ENCODE peak calls at places on chromosomes 2 and 18, in six cellular contexts. T is GM12865, O is fibroblast of the aortic adventitia, J is HCT116, H is GM12878, Q is astrocyte of the cerebellum. S is an unnamed sample.

GRCh38 chr2:26556309-26557243 is 78.7 kb upstream of the OTOF start:
- DNase-seq in T (no peak), O (no peak), J (no peak), H (no peak), Q (no peak), S (peak)

GRCh38 chr2:109609352-109610024 is 4.3 kb downstream of the SEPTIN10 start:
- DNase-seq in T (peak), O (peak), J (peak), H (no peak), Q (peak), S (no peak)

GRCh38 chr2:205734436-205734835 is 52.1 kb downstream of the NRP2 start:
- DNase-seq in T (no peak), O (peak), J (no peak), H (no peak), Q (peak), S (no peak)

GRCh38 chr18:31819106-31819924 is 58.6 kb upstream of the SLC25A52 start:
- DNase-seq in T (peak), O (peak), J (peak), H (no peak), Q (peak), S (no peak)

GRCh38 chr18:61322265-61322873 is 10.9 kb upstream of the CDH20 start:
- DNase-seq in T (peak), O (peak), J (peak), H (no peak), Q (peak), S (no peak)

GRCh38 chr18:48918660-48919415 is 31.9 kb downstream of the SMAD7 start:
- DNase-seq in T (no peak), O (no peak), J (no peak), H (no peak), Q (no peak), S (peak)

GRCh38 chr2:86211033-86211795 is 12.0 kb downstream of the MRPL35 start:
- DNase-seq in T (no peak), O (no peak), J (no peak), H (no peak), Q (no peak), S (no peak)

GRCh38 chr2:8315766-8316165 is 366.1 kb upstream of the ID2 start:
- DNase-seq in T (no peak), O (peak), J (peak), H (no peak), Q (no peak), S (peak)

GRCh38 chr2:149885468-149885867 is 297.9 kb upstream of the MMADHC start:
- DNase-seq in T (no peak), O (no peak), J (no peak), H (no peak), Q (peak), S (no peak)

GRCh38 chr2:155377178-155377780 is 678.8 kb downstream of the KCNJ3 start:
- DNase-seq in T (peak), O (peak), J (peak), H (no peak), Q (peak), S (no peak)

GRCh38 chr2:75603477-75603876 is 42.7 kb upstream of the EVA1A start:
- DNase-seq in T (no peak), O (no peak), J (no peak), H (no peak), Q (no peak), S (no peak)

GRCh38 chr2:43075906-43076585 is 150.4 kb downstream of the ZFP36L2 start:
- DNase-seq in T (no peak), O (peak), J (no peak), H (no peak), Q (no peak), S (peak)

GRCh38 chr2:22894761-22895160 is 490.2 kb upstream of the KLHL29 start:
- DNase-seq in T (no peak), O (no peak), J (no peak), H (no peak), Q (no peak), S (no peak)

GRCh38 chr2:237091779-237092436 is 6.2 kb downstream of the COPS8 start:
- DNase-seq in T (no peak), O (peak), J (no peak), H (no peak), Q (no peak), S (no peak)

GRCh38 chr2:233556756-233557736 is 9.5 kb downstream of the USP40 start:
- DNase-seq in T (peak), O (peak), J (no peak), H (no peak), Q (no peak), S (no peak)

GRCh38 chr2:151302879-151303278 is 13.4 kb upstream of the NMI start:
- DNase-seq in T (no peak), O (peak), J (no peak), H (no peak), Q (no peak), S (no peak)

GRCh38 chr2:153165021-153165420 is 313.5 kb downstream of the RPRM start:
- DNase-seq in T (no peak), O (no peak), J (no peak), H (no peak), Q (no peak), S (no peak)

GRCh38 chr2:173462908-173463840 is 108.5 kb downstream of the CDCA7 start:
- DNase-seq in T (peak), O (no peak), J (no peak), H (no peak), Q (no peak), S (no peak)

GRCh38 chr2:46679761-46680160 is 200.4 kb downstream of the TMEM247 start:
- DNase-seq in T (no peak), O (peak), J (no peak), H (no peak), Q (no peak), S (no peak)

GRCh38 chr18:61738488-61738887 is 154.3 kb downstream of the RNF152 start:
- DNase-seq in T (no peak), O (peak), J (no peak), H (no peak), Q (no peak), S (peak)

GRCh38 chr18:48488388-48488850 is 50.4 kb upstream of the CTIF start:
- DNase-seq in T (no peak), O (peak), J (peak), H (no peak), Q (peak), S (no peak)

GRCh38 chr2:159614534-159615186 is 1.7 kb downstream of the BAZ2B start:
- DNase-seq in T (no peak), O (peak), J (peak), H (no peak), Q (no peak), S (no peak)

GRCh38 chr2:215577356-215577755 is 141.5 kb upstream of the FN1 start:
- DNase-seq in T (no peak), O (no peak), J (no peak), H (no peak), Q (no peak), S (no peak)

GRCh38 chr2:86416126-86416525 is 25.0 kb upstream of the KDM3A start:
- DNase-seq in T (no peak), O (no peak), J (no peak), H (no peak), Q (no peak), S (no peak)

GRCh38 chr2:127621981-127622431 is 23.9 kb upstream of the GPR17 start:
- DNase-seq in T (no peak), O (no peak), J (no peak), H (no peak), Q (no peak), S (peak)

GRCh38 chr2:71602115-71602495 is 148.7 kb downstream of the DYSF start:
- DNase-seq in T (no peak), O (no peak), J (no peak), H (no peak), Q (no peak), S (peak)

DNA sequence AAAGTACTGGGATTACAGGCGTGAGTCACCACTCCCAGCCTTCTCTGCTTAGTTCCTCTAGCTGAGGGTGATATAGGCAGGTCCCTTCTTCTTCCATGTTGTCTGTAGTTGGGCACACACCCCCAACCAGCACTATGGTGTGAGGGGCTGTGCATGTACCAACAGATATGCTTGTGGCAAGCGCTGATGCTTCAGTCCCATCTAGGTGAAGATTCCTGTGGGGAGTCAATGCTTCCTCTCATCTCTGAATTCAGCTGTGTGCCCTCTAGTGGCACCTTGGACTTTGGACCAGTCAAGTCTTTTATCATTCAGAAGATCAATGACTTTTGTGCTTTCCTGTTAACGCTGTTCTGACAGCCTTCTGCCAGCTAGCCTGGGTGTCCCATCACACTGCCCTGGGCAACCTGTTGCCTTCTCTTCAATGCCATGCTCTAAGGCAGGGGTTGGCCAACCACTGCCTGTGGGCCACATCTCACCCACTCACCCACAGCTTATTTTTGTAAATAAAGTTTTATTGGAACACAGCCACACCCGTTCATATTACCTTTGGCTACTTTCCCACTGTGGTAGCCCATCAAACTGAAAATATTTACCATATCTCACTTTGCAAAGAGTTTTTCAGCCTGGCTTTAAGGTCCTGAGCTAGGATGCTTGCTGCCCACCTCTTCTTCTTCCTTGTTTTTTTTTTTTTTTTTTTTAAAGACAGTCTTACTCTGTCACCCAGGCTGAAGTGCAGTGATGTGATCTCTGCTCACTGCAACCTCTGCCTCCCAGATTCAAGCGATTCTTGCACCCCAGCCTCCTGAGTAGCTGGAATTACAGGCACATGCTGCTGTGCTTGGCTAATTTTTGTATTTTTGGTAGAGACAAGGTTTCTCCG is 51.0 kb downstream of the NPAS2 start:
- DNase-seq in T (no peak), O (no peak), J (no peak), H (no peak), Q (no peak), S (no peak)
- TF ChIP-seq CTCF in T (peak), O (peak), J (peak), H (no peak), Q (peak), S (no peak)

GRCh38 chr18:24727685-24728084 is 267.2 kb downstream of the HRH4 start:
- DNase-seq in T (no peak), O (no peak), J (no peak), H (no peak), Q (no peak), S (no peak)
- TF ChIP-seq CTCF in T (no peak), O (no peak), J (no peak), H (no peak), Q (no peak), S (no peak)

GRCh38 chr2:178397002-178397605 is 53.9 kb downstream of the PRKRA start:
- DNase-seq in T (peak), O (peak), J (peak), H (no peak), Q (no peak), S (no peak)
- TF ChIP-seq CTCF in T (peak), O (peak), J (peak), H (peak), Q (peak), S (peak)

DNA sequence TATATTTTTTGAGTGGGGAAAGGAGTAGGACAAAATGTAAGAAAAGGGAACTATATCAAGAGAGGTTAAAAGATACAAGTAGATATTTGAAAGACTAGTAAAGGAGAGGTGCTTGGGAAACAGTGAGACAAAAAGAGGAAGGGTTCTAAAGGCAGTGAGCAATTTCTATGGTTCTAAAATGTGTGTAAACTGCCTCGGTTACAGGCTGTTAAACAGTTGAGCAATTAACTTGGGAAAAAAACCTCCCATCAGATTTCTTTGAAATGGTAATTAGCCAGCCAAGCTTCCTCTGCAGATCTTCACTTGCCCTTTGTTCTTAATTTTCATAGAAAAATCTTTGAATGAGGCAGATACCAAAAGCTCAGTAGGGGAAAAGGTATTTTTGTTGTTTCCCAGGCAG is 238.7 kb upstream of the KCNH7 start:
- DNase-seq in T (no peak), O (no peak), J (no peak), H (peak), Q (no peak), S (no peak)
- TF ChIP-seq CTCF in T (no peak), O (no peak), J (no peak), H (no peak), Q (no peak), S (no peak)

GRCh38 chr18:12076424-12077140 is 17.1 kb upstream of the ANKRD62 start:
- DNase-seq in T (peak), O (peak), J (no peak), H (no peak), Q (no peak), S (no peak)

GRCh38 chr18:12079504-12080237 is 14.0 kb upstream of the ANKRD62 start:
- DNase-seq in T (no peak), O (peak), J (no peak), H (no peak), Q (peak), S (no peak)

DNA sequence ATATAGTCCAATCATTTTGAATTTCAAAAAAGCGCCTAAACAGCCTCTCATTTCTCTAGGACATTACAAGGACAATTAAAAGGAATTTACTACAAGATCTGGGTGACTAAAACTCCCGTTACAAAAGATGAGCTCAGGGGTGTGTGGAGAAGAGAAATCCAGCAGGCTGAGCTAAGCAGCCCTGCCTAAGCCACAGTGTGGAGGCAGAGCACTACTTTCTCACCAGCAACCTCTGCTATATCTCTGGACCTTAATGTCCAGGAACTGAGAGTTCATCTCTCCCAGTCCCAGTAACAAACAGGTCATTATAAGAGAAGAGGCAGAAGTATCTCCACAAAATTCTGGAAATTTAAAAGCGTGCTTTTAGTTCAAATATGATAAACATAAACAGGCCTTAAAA is 18.9 kb upstream of the ANKRD62 start:
- DNase-seq in T (no peak), O (peak), J (no peak), H (no peak), Q (no peak), S (no peak)
- TF ChIP-seq CTCF in T (no peak), O (peak), J (no peak), H (peak), Q (peak), S (no peak)

DNA sequence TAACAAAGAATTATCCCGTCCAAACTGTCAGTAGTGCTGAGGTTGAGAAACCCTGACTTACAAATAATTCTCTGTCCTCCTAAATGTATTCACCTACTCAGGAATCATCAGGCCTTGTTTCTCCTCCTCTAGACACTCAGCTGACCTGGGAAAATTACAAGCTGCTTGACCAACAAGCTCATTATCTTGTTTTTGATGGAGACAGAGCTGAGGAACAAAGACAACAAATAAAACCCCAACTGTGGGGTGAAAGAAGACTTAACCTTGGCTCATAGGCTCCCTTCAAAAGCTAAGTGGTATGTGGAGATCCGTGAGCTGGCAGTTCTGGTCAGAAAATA is 64.5 kb downstream of the CLHC1 start:
- DNase-seq in T (no peak), O (no peak), J (no peak), H (no peak), Q (no peak), S (no peak)
- TF ChIP-seq CTCF in T (no peak), O (no peak), J (no peak), H (no peak), Q (no peak), S (no peak)

DNA sequence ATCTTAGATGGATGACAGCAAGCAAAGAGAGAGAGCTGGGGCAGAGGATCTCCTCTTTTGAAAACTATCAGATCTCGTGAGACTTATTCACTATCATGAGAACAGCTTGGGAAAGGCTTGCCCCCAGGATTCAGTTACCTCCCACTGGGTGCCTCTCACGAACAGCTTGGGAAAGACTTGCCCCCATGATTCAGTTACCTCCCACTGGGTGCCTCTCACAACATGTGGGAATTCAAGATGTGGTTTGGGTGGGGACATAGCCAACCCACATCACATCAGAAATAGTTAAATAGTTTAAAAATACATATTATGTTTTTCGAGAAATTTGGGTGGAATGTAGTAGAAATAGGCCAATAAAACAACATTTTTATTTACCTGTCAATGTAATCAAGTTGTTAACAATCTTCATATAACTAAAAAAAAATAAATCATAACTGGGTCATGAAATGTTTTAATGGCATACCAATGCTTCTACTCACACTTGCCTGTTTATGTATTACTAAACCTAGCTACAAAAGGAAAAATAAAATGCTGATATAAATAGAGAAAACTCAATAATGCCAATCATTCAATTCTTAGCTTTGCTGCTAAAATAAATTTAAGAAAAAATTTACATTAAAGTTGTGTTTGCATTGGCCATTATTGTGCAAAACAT is 608.9 kb downstream of the SUCLG1 start:
- DNase-seq in T (no peak), O (no peak), J (no peak), H (no peak), Q (peak), S (no peak)
- TF ChIP-seq CTCF in T (no peak), O (no peak), J (no peak), H (no peak), Q (no peak), S (no peak)

GRCh38 chr18:74760436-74760835 is 162.8 kb downstream of the ZNF407 start:
- DNase-seq in T (no peak), O (no peak), J (no peak), H (no peak), Q (no peak), S (no peak)

GRCh38 chr18:74768096-74768495 is 170.4 kb downstream of the ZNF407 start:
- DNase-seq in T (no peak), O (no peak), J (no peak), H (no peak), Q (no peak), S (no peak)

DNA sequence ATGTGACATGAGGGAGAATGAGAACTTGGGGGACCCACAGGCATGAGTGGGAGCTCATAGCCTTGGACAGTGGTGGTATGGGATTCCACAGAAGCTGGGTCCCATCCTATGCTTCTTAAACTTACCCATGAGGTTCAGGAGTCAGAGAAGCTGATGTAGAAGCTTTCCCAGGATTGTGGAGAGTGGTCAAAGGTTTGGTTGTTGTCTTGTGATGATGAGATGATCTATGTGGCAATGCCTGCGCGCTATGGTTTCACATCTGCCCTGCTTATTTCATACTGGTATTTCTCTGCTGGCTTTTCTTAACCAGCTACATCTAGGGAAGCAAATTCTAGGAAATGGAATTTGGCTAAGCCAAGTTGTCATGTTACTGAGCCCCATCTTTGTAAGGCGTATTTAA is 168.6 kb downstream of the ZNF407 start:
- DNase-seq in T (no peak), O (no peak), J (no peak), H (no peak), Q (no peak), S (no peak)
- TF ChIP-seq CTCF in T (no peak), O (no peak), J (no peak), H (no peak), Q (no peak), S (no peak)

S was measured in CD14-positive monocyte.